ENCODE peak calls at places on chromosomes 16 and 17, in eight cellular contexts. E is AG09309, U is neural progenitor cell, I is type B pancreatic cell, V is hepatocyte, H is HepG2, F is tibial artery, P is ovary. Z is an unnamed sample.

GRCh38 chr16:8963010-8963824 is 489 bp downstream of the USP7 start:
- DNase-seq in E (no peak), U (peak; percentile 50), I (no peak), V (peak; percentile 48), H (no peak), F (no peak), P (peak; percentile 28), Z (no peak)

GRCh38 chr17:70021726-70022125 is 53.3 kb upstream of the KCNJ16 start:
- DNase-seq in E (no peak), U (no peak), I (no peak), V (no peak), H (no peak), F (no peak), P (no peak), Z (no peak)

GRCh38 chr16:89140981-89141883 is 30.3 kb upstream of the CDH15 start:
- DNase-seq in E (no peak), U (no peak), I (no peak), V (no peak), H (no peak), F (no peak), P (peak; percentile 11), Z (no peak)

GRCh38 chr16:4371481-4372314 is at the start of gene VASN:
- DNase-seq in E (no peak), U (peak; percentile 90), I (peak; percentile 91), V (peak; percentile 93), H (peak; percentile 59), F (peak; percentile 82), P (peak; percentile 92), Z (peak; percentile 77)

GRCh38 chr16:11138026-11138768 is 117.8 kb downstream of the SOCS1 start:
- DNase-seq in E (no peak), U (no peak), I (no peak), V (no peak), H (no peak), F (no peak), P (no peak), Z (no peak)

GRCh38 chr16:28873543-28874201 is 4.6 kb upstream of the ATP2A1 start:
- DNase-seq in E (no peak), U (peak; percentile 46), I (no peak), V (no peak), H (no peak), F (no peak), P (no peak), Z (peak; percentile 30)

GRCh38 chr16:8594149-8594666 is 3.9 kb upstream of the TMEM114 start:
- DNase-seq in E (no peak), U (no peak), I (no peak), V (no peak), H (no peak), F (no peak), P (no peak), Z (no peak)

GRCh38 chr16:69741951-69742904 is 12.5 kb downstream of the NOB1 start:
- DNase-seq in E (no peak), U (no peak), I (no peak), V (peak; percentile 41), H (no peak), F (peak; percentile 76), P (peak; percentile 86), Z (peak; percentile 92)

GRCh38 chr16:66166451-66166850 is 200.0 kb upstream of the CDH5 start:
- DNase-seq in E (no peak), U (no peak), I (no peak), V (peak; percentile 51), H (peak; percentile 18), F (no peak), P (no peak), Z (no peak)

GRCh38 chr16:66165879-66166278 is 200.6 kb upstream of the CDH5 start:
- DNase-seq in E (no peak), U (no peak), I (no peak), V (no peak), H (no peak), F (no peak), P (no peak), Z (no peak)

GRCh38 chr16:66168777-66169176 is 197.7 kb upstream of the CDH5 start:
- DNase-seq in E (no peak), U (no peak), I (no peak), V (no peak), H (no peak), F (no peak), P (no peak), Z (no peak)

GRCh38 chr16:66169817-66170216 is 196.7 kb upstream of the CDH5 start:
- DNase-seq in E (no peak), U (no peak), I (no peak), V (no peak), H (peak; percentile 25), F (no peak), P (no peak), Z (no peak)

GRCh38 chr16:66167564-66168291 is 198.8 kb upstream of the CDH5 start:
- DNase-seq in E (no peak), U (peak; percentile 15), I (no peak), V (peak; percentile 51), H (no peak), F (no peak), P (peak; percentile 31), Z (no peak)
- TF ChIP-seq CTCF in E (peak; percentile 51), U (peak; percentile 50), I (peak; percentile 20), V (peak; percentile 44), H (peak; percentile 29), F (no peak), P (peak; percentile 34), Z (no peak)

GRCh38 chr16:66370786-66371684 is 4.5 kb downstream of the CDH5 start:
- DNase-seq in E (no peak), U (no peak), I (no peak), V (no peak), H (no peak), F (peak; percentile 17), P (no peak), Z (no peak)

GRCh38 chr16:66366433-66367299 is at the start of gene CDH5:
- DNase-seq in E (no peak), U (no peak), I (no peak), V (no peak), H (no peak), F (peak; percentile 84), P (peak; percentile 82), Z (peak; percentile 19)

GRCh38 chr16:66365588-66365987 is 903 bp upstream of the CDH5 start:
- DNase-seq in E (no peak), U (no peak), I (no peak), V (no peak), H (no peak), F (peak; percentile 62), P (peak; percentile 71), Z (peak; percentile 26)

GRCh38 chr16:66369055-66369592 is 2.6 kb downstream of the CDH5 start:
- DNase-seq in E (no peak), U (no peak), I (no peak), V (no peak), H (no peak), F (no peak), P (no peak), Z (peak; percentile 18)

DNA sequence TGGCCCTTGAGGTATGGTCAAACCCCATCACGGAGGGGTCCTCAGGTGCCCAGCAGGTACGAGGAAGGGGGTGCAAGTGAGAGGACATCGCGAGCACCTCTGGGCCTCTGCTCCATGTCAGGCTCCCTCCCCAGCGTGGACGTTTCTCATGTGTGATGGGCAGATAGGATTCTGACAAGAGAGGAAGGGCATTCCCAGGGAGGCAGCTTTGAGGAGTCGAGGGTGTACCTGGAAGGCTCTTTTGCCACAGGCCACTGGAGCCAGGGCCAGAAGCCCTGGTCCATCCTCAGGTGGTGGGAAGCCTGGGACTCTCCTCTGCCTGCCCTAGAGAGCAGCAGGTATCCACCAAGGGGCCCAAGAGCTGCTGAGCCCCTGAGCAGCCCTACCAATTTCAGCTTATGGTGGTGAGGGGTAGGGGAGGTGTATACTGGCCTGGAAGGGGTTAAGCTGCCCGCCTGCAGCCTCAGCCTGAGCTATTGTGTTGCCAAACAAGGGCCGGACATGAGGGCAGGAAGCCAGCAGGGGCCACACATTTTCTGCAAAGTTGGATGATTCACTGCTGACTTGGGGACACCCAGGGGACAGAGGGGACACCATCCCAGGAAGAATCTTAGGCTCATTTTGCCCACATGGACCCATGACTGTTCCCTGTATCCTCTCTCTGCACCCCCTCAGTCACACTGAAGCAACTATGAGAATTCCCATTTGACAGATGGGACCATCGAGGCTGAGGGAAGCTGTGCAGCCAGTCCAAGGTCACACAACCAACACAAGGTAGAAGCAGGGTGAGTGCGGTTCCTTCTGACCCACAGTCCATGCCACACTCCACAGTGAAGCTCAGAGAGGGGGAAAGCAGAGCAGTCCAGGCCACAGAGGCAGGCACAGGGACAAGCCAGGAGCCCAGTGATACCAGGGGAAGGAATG is 1.7 kb downstream of the CDH5 start:
- DNase-seq in E (no peak), U (peak; percentile 44), I (no peak), V (no peak), H (no peak), F (no peak), P (no peak), Z (no peak)
- TF ChIP-seq CTCF in E (no peak), U (no peak), I (no peak), V (no peak), H (no peak), F (no peak), P (no peak), Z (no peak)

DNA sequence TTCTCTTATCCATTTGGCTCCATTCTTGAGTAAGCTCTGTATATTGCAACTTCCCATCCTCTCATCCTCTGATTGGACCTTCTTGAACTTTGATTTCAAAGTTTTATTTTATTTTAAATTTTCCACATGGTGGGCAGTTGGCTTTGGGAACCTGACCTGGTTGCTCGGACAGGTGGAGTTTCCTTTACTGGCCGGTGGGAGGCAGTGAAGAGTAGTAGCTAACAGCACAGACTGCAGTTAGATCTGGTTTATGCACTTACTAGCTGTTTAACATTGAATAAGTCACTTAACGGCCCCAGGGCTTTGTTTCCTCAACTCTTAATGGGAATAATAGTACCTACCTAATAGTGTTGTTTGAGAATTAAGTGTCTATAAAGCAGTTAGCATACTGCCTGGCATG is 92.8 kb downstream of the GPR139 start:
- DNase-seq in E (no peak), U (peak; percentile 60), I (no peak), V (peak; percentile 41), H (peak; percentile 34), F (no peak), P (no peak), Z (no peak)
- TF ChIP-seq CTCF in E (no peak), U (peak; percentile 76), I (peak; percentile 67), V (peak; percentile 39), H (peak; percentile 62), F (no peak), P (no peak), Z (peak; percentile 27)

GRCh38 chr17:40561871-40562611 is 3.2 kb downstream of the CCR7 start:
- DNase-seq in E (no peak), U (no peak), I (no peak), V (peak; percentile 1), H (no peak), F (no peak), P (no peak), Z (no peak)
- TF ChIP-seq CTCF in E (no peak), U (peak; percentile 8), I (peak; percentile 26), V (no peak), H (no peak), F (no peak), P (no peak), Z (no peak)

GRCh38 chr17:41689497-41690299 is 1.0 kb downstream of the EIF1 start:
- DNase-seq in E (no peak), U (peak; percentile 72), I (no peak), V (peak; percentile 70), H (peak; percentile 69), F (no peak), P (no peak), Z (peak; percentile 34)
- TF ChIP-seq CTCF in E (peak; percentile 68), U (peak; percentile 83), I (peak; percentile 90), V (peak; percentile 62), H (peak; percentile 73), F (peak; percentile 37), P (peak; percentile 65), Z (peak; percentile 66)